ENCODE peak calls at places on chromosomes 6 and 20, in nine cellular contexts. O is HepG2; V is CD8-positive, alpha-beta T cell; S is cardiac muscle cell; J is substantia nigra; K is CD4-positive, alpha-beta memory T cell; G is psoas muscle; A is heart left ventricle; Q is adrenal gland. F is an unnamed sample.

GRCh38 chr6:19427548-19427947 is 409.6 kb upstream of the ID4 start:
- DNase-seq in S (no peak), O (no peak), J (no peak), V (no peak), Q (no peak), A (no peak), G (no peak), K (no peak), F (no peak)

GRCh38 chr6:149642829-149643580 is 5.5 kb downstream of the KATNA1 start:
- DNase-seq in O (no peak), Q (no peak), K (no peak), V (no peak), G (no peak), S (peak; percentile 39), J (no peak), A (no peak), F (no peak)

GRCh38 chr6:17904491-17905120 is 82.8 kb downstream of the KIF13A start:
- DNase-seq in G (no peak), A (no peak), S (no peak), K (no peak), O (no peak), Q (no peak), V (no peak), J (no peak), F (no peak)

GRCh38 chr20:12827796-12828406 is 180.9 kb upstream of the SPTLC3 start:
- DNase-seq in V (no peak), K (no peak), J (no peak), G (no peak), A (no peak), Q (no peak), O (no peak), S (no peak), F (no peak)

GRCh38 chr6:119112856-119113530 is 34.5 kb upstream of the FAM184A start:
- DNase-seq in A (no peak), J (no peak), G (peak; percentile 12), S (peak; percentile 48), Q (peak; percentile 18), K (no peak), V (no peak), O (no peak), F (no peak)

GRCh38 chr6:14857501-14857900 is 388.4 kb upstream of the JARID2 start:
- DNase-seq in S (no peak), A (peak; percentile 37), K (peak; percentile 71), O (no peak), Q (no peak), G (no peak), J (no peak), V (peak; percentile 77), F (no peak)

GRCh38 chr20:35290186-35290886 is 1.9 kb downstream of the FAM83C start:
- DNase-seq in S (no peak), V (no peak), O (no peak), A (no peak), J (no peak), Q (no peak), K (no peak), G (no peak), F (no peak)

GRCh38 chr6:149289966-149290365 is 27.5 kb upstream of the TAB2 start:
- DNase-seq in Q (no peak), K (no peak), V (no peak), A (no peak), J (no peak), G (no peak), O (no peak), S (no peak), F (no peak)

GRCh38 chr6:132253211-132253610 is 148.1 kb downstream of the MOXD1 start:
- DNase-seq in V (no peak), G (no peak), A (no peak), O (no peak), J (no peak), S (no peak), Q (no peak), K (no peak), F (no peak)

GRCh38 chr6:50922579-50923525 is 104.2 kb downstream of the TFAP2B start:
- DNase-seq in Q (no peak), S (no peak), J (no peak), O (no peak), V (no peak), A (no peak), G (no peak), K (no peak), F (no peak)

GRCh38 chr20:25149986-25150385 is 45.5 kb upstream of the ENTPD6 start:
- DNase-seq in Q (no peak), J (no peak), A (no peak), V (no peak), K (no peak), G (no peak), S (no peak), O (no peak), F (no peak)

GRCh38 chr6:139753198-139753861 is 378.9 kb upstream of the CITED2 start:
- DNase-seq in K (no peak), J (no peak), A (no peak), V (no peak), Q (no peak), O (peak; percentile 71), S (peak; percentile 87), G (no peak), F (no peak)

GRCh38 chr6:164104432-164104831 is 689.9 kb downstream of the QKI start:
- DNase-seq in K (no peak), S (no peak), A (no peak), J (no peak), G (no peak), Q (no peak), O (no peak), V (no peak), F (no peak)

GRCh38 chr20:6094038-6094437 is 28.8 kb downstream of the FERMT1 start:
- DNase-seq in Q (no peak), K (no peak), O (no peak), S (no peak), V (no peak), A (no peak), J (no peak), G (no peak), F (no peak)

GRCh38 chr6:5728726-5729434 is 277.8 kb downstream of the NRN1 start:
- DNase-seq in S (peak; percentile 14), G (no peak), O (no peak), Q (no peak), A (no peak), J (no peak), V (no peak), K (no peak), F (no peak)

GRCh38 chr20:17967595-17968365 is 814 bp downstream of the SNX5 start:
- DNase-seq in G (no peak), S (peak; percentile 63), V (no peak), A (no peak), O (no peak), K (peak; percentile 11), J (no peak), Q (no peak), F (no peak)

GRCh38 chr6:134935076-134935475 is 14.8 kb downstream of the ALDH8A1 start:
- DNase-seq in J (no peak), A (no peak), G (no peak), Q (no peak), V (no peak), O (no peak), S (no peak), K (no peak), F (no peak)

GRCh38 chr6:287500-287883 is 4.8 kb upstream of the DUSP22 start:
- DNase-seq in G (no peak), O (no peak), V (no peak), Q (no peak), S (no peak), J (no peak), K (no peak), A (no peak), F (no peak)

GRCh38 chr6:30915591-30915946 is 1.5 kb downstream of the VARS2 start:
- DNase-seq in G (no peak), O (peak; percentile 76), J (peak; percentile 44), K (peak; percentile 10), V (no peak), S (peak; percentile 81), Q (peak; percentile 23), A (no peak), F (peak; percentile 39)

GRCh38 chr6:30914854-30915590 is 984 bp downstream of the VARS2 start:
- DNase-seq in K (no peak), A (no peak), S (no peak), J (no peak), Q (no peak), V (no peak), G (no peak), O (no peak), F (peak; percentile 38)

GRCh38 chr6:30912746-30913520 is 1.1 kb upstream of the VARS2 start:
- DNase-seq in J (no peak), G (no peak), V (no peak), K (no peak), Q (peak; percentile 35), S (no peak), A (no peak), O (no peak), F (no peak)

GRCh38 chr6:30913721-30914075 is 340 bp upstream of the VARS2 start:
- DNase-seq in S (no peak), J (no peak), G (no peak), O (no peak), K (no peak), A (no peak), V (no peak), Q (no peak), F (no peak)

GRCh38 chr6:30914076-30914853 is at the start of gene VARS2:
- DNase-seq in G (peak; percentile 91), S (peak; percentile 96), O (peak; percentile 92), J (peak; percentile 95), A (peak; percentile 92), Q (peak; percentile 92), V (peak; percentile 82), K (peak; percentile 86), F (peak; percentile 37)
- H3K27ac ChIP-seq in G (peak within 1 kb of the TSS; percentile 92), S (peak within 1 kb of the TSS; percentile 90), O (peak within 1 kb of the TSS; percentile 81), J (peak within 1 kb of the TSS; percentile 96), A (peak within 1 kb of the TSS; percentile 96), Q (peak within 1 kb of the TSS; percentile 94), V (peak within 1 kb of the TSS; percentile 65), K (peak within 1 kb of the TSS; percentile 77), F (peak within 1 kb of the TSS; percentile 94)

GRCh38 chr6:31579546-31580445 is 2.4 kb downstream of the LTB start:
- DNase-seq in K (no peak), S (no peak), O (no peak), J (no peak), V (no peak), Q (no peak), A (no peak), G (no peak), F (no peak)
- H3K27ac ChIP-seq in K (peak overlapping the region; percentile 92), S (no peak overlapping the region), O (no peak overlapping the region), J (no peak overlapping the region), V (peak overlapping the region; percentile 77), Q (no peak overlapping the region), A (no peak overlapping the region), G (no peak overlapping the region), F (no peak overlapping the region)

GRCh38 chr6:33278392-33278741 is 1.4 kb downstream of the B3GALT4 start:
- DNase-seq in A (no peak), Q (no peak), G (no peak), O (no peak), K (no peak), V (no peak), S (no peak), J (no peak), F (no peak)
- H3K27ac ChIP-seq in A (peak overlapping the region; percentile 89), Q (peak overlapping the region; percentile 99), G (no peak overlapping the region), O (no peak overlapping the region), K (peak overlapping the region; percentile 82), V (peak overlapping the region; percentile 79), S (no peak overlapping the region), J (no peak overlapping the region), F (no peak overlapping the region)

DNA sequence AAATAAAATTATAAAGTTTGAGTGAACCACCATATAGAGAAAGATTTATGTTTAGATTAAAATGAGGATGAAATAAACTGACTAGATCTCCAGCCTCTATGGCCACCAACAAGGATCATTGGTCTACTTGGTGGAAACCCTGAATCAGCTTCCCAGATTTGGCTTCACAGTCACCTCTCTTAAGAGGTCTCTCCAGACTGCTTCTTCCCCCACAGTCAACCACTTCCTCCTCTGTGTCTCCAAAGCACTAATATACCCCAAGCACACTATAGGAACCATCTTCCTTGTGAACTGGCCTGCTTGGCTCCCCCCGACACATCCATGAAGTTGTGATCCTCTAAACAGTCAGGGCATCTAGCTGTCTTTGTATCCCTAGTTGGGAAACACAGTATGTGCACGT is 529.6 kb upstream of the RNF217 start:
- DNase-seq in V (no peak), O (no peak), G (no peak), Q (no peak), S (no peak), J (no peak), K (no peak), A (no peak), F (no peak)
- H3K27ac ChIP-seq in V (no peak overlapping the region), O (no peak overlapping the region), G (no peak overlapping the region), Q (no peak overlapping the region), S (no peak overlapping the region), J (no peak overlapping the region), K (no peak overlapping the region), A (no peak overlapping the region), F (no peak overlapping the region)